ENCODE peak calls at places on chromosomes 3 and 15, in seven cellular contexts. R is HL-60; Z is mammary epithelial cell; G is uterus; L is CD8-positive, alpha-beta T cell; Q is stomach; O is cardiac muscle cell. X is an unnamed sample.

GRCh38 chr3:95341314-95341713 is 1278.5 kb downstream of the NSUN3 start:
- DNase-seq in L (no peak), Q (no peak), Z (no peak), O (no peak), G (no peak), R (no peak), X (no peak)

GRCh38 chr3:53589201-53589600 is 94.8 kb downstream of the CACNA1D start:
- DNase-seq in O (no peak), R (no peak), Z (no peak), L (no peak), Q (no peak), G (no peak), X (no peak)

GRCh38 chr3:17639765-17640164 is 102.7 kb downstream of the TBC1D5 start:
- DNase-seq in R (peak), L (no peak), G (peak), Q (no peak), O (peak), Z (peak), X (no peak)

GRCh38 chr15:70488002-70488605 is 275.3 kb downstream of the UACA start:
- DNase-seq in L (peak), Z (peak), G (peak), Q (peak), O (peak), R (no peak), X (peak)

GRCh38 chr3:11588755-11589154 is 55.0 kb downstream of the VGLL4 start:
- DNase-seq in Q (no peak), Z (no peak), R (no peak), L (no peak), O (no peak), G (peak), X (no peak)

GRCh38 chr15:67834249-67834592 is 5.6 kb downstream of the RNU6-1 start:
- DNase-seq in R (no peak), O (no peak), Z (no peak), L (no peak), G (no peak), Q (no peak), X (no peak)

GRCh38 chr3:189490749-189491148 is 140.4 kb upstream of the TP63 start:
- DNase-seq in G (no peak), L (no peak), O (no peak), R (no peak), Q (no peak), Z (no peak), X (no peak)

GRCh38 chr3:157089455-157090221 is 70.3 kb downstream of the CCNL1 start:
- DNase-seq in O (no peak), G (peak), R (no peak), Z (peak), L (no peak), Q (peak), X (peak)

GRCh38 chr3:157418104-157418503 is 18.5 kb upstream of the PTX3 start:
- DNase-seq in Z (peak), L (no peak), Q (no peak), G (no peak), O (no peak), R (no peak), X (no peak)

GRCh38 chr15:40825661-40826088 is 2.8 kb downstream of the PPP1R14D start:
- DNase-seq in Q (peak), R (no peak), L (no peak), O (peak), Z (peak), G (no peak), X (peak)

GRCh38 chr15:79849789-79850188 is 47.0 kb downstream of the MTHFS start:
- DNase-seq in L (no peak), R (no peak), O (peak), Q (peak), Z (no peak), G (no peak), X (peak)

GRCh38 chr3:106629215-106629832 is 747.9 kb upstream of the CCDC54 start:
- DNase-seq in Z (no peak), G (no peak), O (no peak), R (no peak), L (no peak), Q (no peak), X (no peak)

GRCh38 chr15:65963358-65963757 is 94.1 kb downstream of the RAB11A start:
- DNase-seq in G (no peak), L (no peak), Q (no peak), R (no peak), Z (no peak), O (no peak), X (no peak)

GRCh38 chr3:22450785-22451400 is 699.9 kb upstream of the ZNF385D start:
- DNase-seq in L (no peak), O (peak), Z (no peak), R (no peak), G (no peak), Q (no peak), X (no peak)

GRCh38 chr15:39624806-39625205 is 43.9 kb downstream of the THBS1 start:
- DNase-seq in O (peak), G (peak), Z (peak), Q (peak), L (peak), R (no peak), X (peak)

GRCh38 chr15:96066852-96067490 is 263.5 kb upstream of the NR2F2 start:
- DNase-seq in L (no peak), O (no peak), R (peak), G (no peak), Z (no peak), Q (no peak), X (no peak)

GRCh38 chr3:74347563-74348268 is 266.7 kb downstream of the CNTN3 start:
- DNase-seq in Q (no peak), O (no peak), R (no peak), Z (no peak), G (no peak), L (no peak), X (no peak)

GRCh38 chr3:155079795-155080546 is at the start of gene MME:
- DNase-seq in Q (peak), Z (peak), O (peak), G (no peak), R (no peak), L (no peak), X (no peak)

GRCh38 chr3:13801361-13802214 is 78.3 kb downstream of the WNT7A start:
- DNase-seq in Q (no peak), L (no peak), G (no peak), O (no peak), Z (peak), R (no peak), X (no peak)

GRCh38 chr3:50147447-50147846 is 7.7 kb upstream of the SEMA3F start:
- DNase-seq in Z (no peak), L (no peak), Q (no peak), R (no peak), O (no peak), G (no peak), X (no peak)

GRCh38 chr3:54756330-54756731 is 171.5 kb downstream of the LRTM1 start:
- DNase-seq in R (no peak), Q (no peak), L (no peak), O (peak), G (no peak), Z (no peak), X (no peak)

GRCh38 chr3:181805703-181806102 is 94.0 kb downstream of the SOX2 start:
- DNase-seq in O (no peak), L (no peak), G (no peak), R (no peak), Z (no peak), Q (no peak), X (no peak)

GRCh38 chr3:156643729-156644389 is 30.5 kb upstream of the TIPARP start:
- DNase-seq in O (peak), Q (no peak), Z (no peak), R (peak), G (no peak), L (peak), X (peak)

GRCh38 chr3:156978471-156978961 is 152.4 kb downstream of the LEKR1 start:
- DNase-seq in Z (no peak), O (no peak), R (peak), Q (no peak), L (no peak), G (no peak), X (no peak)

GRCh38 chr3:128369106-128369708 is 97.5 kb downstream of the DNAJB8 start:
- DNase-seq in Z (no peak), G (no peak), R (no peak), L (no peak), Q (no peak), O (no peak), X (no peak)

GRCh38 chr3:31117854-31118253 is 223.4 kb upstream of the GADL1 start:
- DNase-seq in G (no peak), Q (no peak), R (no peak), O (no peak), Z (peak), L (no peak), X (no peak)

GRCh38 chr3:64595253-64595694 is 92.5 kb downstream of the ADAMTS9 start:
- DNase-seq in O (peak), Q (no peak), G (peak), L (no peak), R (no peak), Z (peak), X (no peak)

GRCh38 chr3:129441215-129441614 is 1.2 kb downstream of the IFT122 start:
- DNase-seq in O (no peak), L (no peak), Q (no peak), R (no peak), G (no peak), Z (peak), X (no peak)

GRCh38 chr3:197311591-197311990 is 13.2 kb upstream of the DLG1 start:
- DNase-seq in Q (no peak), O (no peak), R (no peak), L (no peak), G (no peak), Z (no peak), X (no peak)

GRCh38 chr3:41007399-41007798 is 191.9 kb upstream of the CTNNB1 start:
- DNase-seq in O (no peak), L (no peak), R (no peak), G (no peak), Q (no peak), Z (no peak), X (no peak)

GRCh38 chr3:194104041-194104751 is 31.8 kb upstream of the HES1 start:
- DNase-seq in L (no peak), G (no peak), R (peak), Z (no peak), Q (no peak), O (no peak), X (no peak)

GRCh38 chr15:68506071-68506470 is 72.7 kb upstream of the CORO2B start:
- DNase-seq in O (no peak), L (no peak), Z (no peak), Q (no peak), R (no peak), G (peak), X (peak)

GRCh38 chr3:163776753-163777152 is 1301.5 kb downstream of the SI start:
- DNase-seq in Q (no peak), O (no peak), R (no peak), L (no peak), G (no peak), Z (no peak), X (no peak)

GRCh38 chr3:2853627-2854026 is 256.5 kb downstream of the IL5RA start:
- DNase-seq in O (no peak), G (no peak), Q (no peak), R (no peak), Z (no peak), L (no peak), X (no peak)

GRCh38 chr3:169022457-169022856 is 641.1 kb downstream of the MECOM start:
- DNase-seq in Z (no peak), O (peak), G (no peak), L (no peak), Q (no peak), R (no peak), X (no peak)

GRCh38 chr15:40990789-40991188 is 37.5 kb downstream of the CHAC1 start:
- DNase-seq in R (no peak), L (no peak), O (no peak), Q (no peak), G (no peak), Z (no peak), X (no peak)

GRCh38 chr3:20061331-20061730 is 21.1 kb downstream of the KAT2B start:
- DNase-seq in G (no peak), Z (no peak), O (no peak), Q (no peak), R (no peak), L (no peak), X (no peak)
- H3K4me3 ChIP-seq in G (no peak), Z (no peak), O (no peak), Q (no peak), R (peak), L (no peak), X (no peak)

DNA sequence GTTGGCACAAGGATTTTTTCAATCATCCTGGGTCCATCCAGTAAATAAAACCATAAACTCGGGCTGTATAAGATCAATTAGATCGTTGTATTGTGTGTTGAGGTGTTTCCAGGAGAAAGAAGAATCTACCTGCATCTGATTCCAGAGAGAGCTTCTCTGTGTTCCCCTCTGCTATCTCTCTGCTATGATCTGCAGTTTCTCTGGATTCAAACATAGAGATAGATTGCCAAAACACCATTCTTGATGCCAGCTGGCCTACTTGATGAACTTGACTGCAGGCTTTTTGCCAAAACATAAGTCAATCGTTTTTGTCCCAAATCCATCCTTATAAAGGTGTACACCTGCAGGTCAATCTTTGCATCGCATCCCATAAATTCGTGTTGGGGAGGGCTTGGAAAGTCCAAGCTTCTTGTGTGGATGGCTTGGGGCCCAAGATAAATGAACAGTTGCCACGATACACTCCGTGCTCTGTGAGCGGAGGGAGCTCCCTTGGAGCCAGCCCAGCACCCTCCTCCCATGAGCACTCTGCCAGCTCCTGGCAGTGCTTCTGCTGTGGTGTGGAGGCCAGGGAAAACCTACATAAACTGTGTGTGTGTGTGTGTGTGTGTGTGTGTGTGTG is 2.7 kb downstream of the CERS3 start:
- DNase-seq in G (peak), L (no peak), O (peak), Z (no peak), R (no peak), Q (peak), X (peak)
- TF ChIP-seq CTCF in G (no peak), L (no peak), O (no peak), Z (no peak), R (no peak), Q (no peak), X (no peak)

DNA sequence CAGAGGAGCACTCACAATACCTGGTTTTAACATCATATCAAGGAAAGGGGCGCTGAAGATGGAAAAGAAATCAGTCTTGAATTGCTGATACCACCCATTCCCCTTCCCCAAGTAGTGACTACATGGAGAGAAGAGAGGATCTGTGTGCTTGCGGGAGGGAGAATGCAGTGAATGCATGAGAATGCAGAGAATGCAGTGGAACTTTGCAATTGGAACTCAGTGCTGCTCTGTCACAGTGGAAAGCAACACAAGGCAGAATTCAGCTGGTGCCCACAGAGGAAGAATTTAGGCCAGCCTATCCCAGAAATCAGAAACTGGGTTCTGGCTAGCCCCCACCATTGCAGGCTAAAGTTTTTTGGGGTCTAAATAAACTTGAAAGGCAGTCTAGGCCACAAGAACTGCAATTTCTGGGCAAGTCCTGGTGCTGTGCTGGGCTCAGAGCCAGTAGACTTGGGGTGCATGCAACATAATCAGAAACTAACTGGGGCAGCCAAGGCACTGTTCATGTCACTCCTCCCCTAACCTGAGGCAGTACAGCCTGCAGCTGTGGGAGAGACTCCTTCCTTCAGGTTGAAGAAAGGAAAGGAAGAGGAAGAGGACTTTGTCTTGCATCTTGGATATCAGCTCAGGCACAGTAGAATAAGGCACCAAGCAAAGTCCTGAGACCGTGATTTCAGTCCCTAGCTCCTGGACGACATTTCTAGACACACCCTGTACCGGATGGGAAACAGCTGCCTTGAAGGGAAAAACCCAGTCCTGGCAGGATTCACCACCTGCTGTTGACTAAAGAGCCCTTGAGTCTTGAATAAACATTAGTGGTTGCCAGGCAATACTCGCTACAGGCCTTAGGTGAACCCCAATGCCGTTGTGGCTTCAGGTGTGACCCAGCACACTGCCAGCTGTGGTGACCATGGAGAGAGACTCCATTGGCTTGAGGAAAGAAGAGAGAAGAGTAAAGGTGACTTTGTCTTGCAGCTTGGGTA is 329.3 kb downstream of the TBL1XR1 start:
- DNase-seq in Q (peak), L (no peak), G (no peak), O (no peak), R (no peak), Z (peak), X (peak)
- H3K27ac ChIP-seq in Q (no peak), L (no peak), G (no peak), O (no peak), R (no peak), Z (no peak), X (no peak)

GRCh38 chr15:22903427-22903826 is 65.0 kb downstream of the NIPA2 start:
- DNase-seq in L (no peak), Q (no peak), R (no peak), O (no peak), G (no peak), Z (no peak), X (no peak)
- H3K4me3 ChIP-seq in L (no peak), Q (no peak), R (no peak), O (no peak), G (no peak), Z (no peak), X (no peak)

GRCh38 chr3:46755646-46756045 is 38.0 kb upstream of the PRSS50 start:
- DNase-seq in Z (no peak), R (no peak), Q (no peak), G (no peak), L (no peak), O (no peak), X (no peak)
- TF ChIP-seq CTCF in Z (no peak), R (no peak), Q (no peak), G (no peak), L (no peak), O (no peak), X (no peak)

DNA sequence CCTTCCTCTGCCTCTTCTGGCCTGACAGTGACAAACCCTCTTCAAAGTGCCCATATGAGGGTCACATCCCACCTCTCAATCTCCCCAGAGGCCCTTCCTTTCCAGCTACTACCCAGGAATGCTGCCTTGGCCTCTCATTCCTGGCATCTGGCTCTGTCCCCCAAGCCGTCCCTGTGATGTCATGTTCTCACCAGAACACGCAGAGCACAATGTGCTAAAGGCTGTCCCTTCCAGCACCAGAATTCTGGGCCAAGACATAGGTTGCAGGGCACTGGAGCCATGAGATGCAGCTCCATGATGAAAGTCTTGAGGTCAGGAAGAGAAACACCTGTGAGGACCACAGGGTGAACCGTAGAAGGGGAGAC is 306.6 kb downstream of the NTRK3 start:
- DNase-seq in G (no peak), Q (no peak), R (no peak), Z (no peak), L (no peak), O (no peak), X (no peak)
- H3K27ac ChIP-seq in G (peak), Q (no peak), R (no peak), Z (no peak), L (no peak), O (no peak), X (no peak)

GRCh38 chr15:101127503-101128076 is 124.3 kb downstream of the CHSY1 start:
- DNase-seq in R (no peak), G (peak), Q (peak), L (peak), O (peak), Z (peak), X (peak)
- H3K4me3 ChIP-seq in R (no peak), G (no peak), Q (no peak), L (peak), O (no peak), Z (no peak), X (no peak)

GRCh38 chr3:141410861-141411771 is 42.8 kb downstream of the ZBTB38 start:
- DNase-seq in G (no peak), L (peak), R (no peak), Q (no peak), Z (peak), O (peak), X (peak)

GRCh38 chr3:141413387-141414140 is 45.3 kb downstream of the ZBTB38 start:
- DNase-seq in L (no peak), R (no peak), Z (no peak), G (no peak), Q (no peak), O (no peak), X (no peak)

GRCh38 chr3:141414141-141414689 is 45.9 kb downstream of the ZBTB38 start:
- DNase-seq in L (no peak), Z (no peak), O (peak), G (no peak), R (no peak), Q (no peak), X (no peak)

GRCh38 chr3:141412087-141412935 is 44.0 kb downstream of the ZBTB38 start:
- DNase-seq in R (no peak), Q (peak), Z (peak), L (peak), O (peak), G (peak), X (peak)

DNA sequence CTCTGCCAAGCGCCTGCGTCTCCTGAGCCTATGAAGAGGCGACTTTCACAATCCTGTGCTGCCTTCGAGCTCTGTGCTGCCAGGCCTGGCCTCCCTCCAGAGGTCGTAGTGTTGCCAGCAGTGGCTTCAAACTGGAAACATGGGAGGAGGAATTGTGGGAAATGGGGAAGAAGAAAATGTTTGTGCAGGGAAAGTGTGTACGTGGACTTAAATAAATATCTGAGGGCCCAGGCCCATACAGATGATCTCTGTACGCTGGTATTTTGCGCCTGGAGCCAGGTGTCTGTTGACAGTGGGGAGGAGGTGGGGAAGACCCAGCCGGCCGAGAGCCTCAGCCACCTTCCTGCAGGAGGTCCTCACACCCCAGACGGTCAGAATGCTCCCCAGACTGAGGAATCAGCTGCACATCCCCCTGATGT is 44.6 kb downstream of the ZBTB38 start:
- DNase-seq in R (no peak), Q (peak), G (peak), O (peak), L (no peak), Z (peak), X (peak)
- TF ChIP-seq CTCF in R (no peak), Q (no peak), G (no peak), O (no peak), L (no peak), Z (peak), X (no peak)